ENCODE peak calls at places on chromosomes 12 and 14, in five cellular contexts. S is right lobe of liver, K is activated B cell treated with CpG ODN at 0.5 μM for 24 hours, T is body of pancreas, L is nephron progenitor cell. O is an unnamed sample.

GRCh38 chr12:3275171-3276041 is 198.2 kb downstream of the TSPAN9 start:
- DNase-seq in S (peak; percentile 76), K (peak; percentile 66), T (peak; percentile 74), L (peak; percentile 90), O (peak; percentile 87)

GRCh38 chr14:23801766-23802165 is 151.8 kb upstream of the DHRS4 start:
- DNase-seq in S (no peak), K (no peak), T (no peak), L (no peak), O (no peak)

GRCh38 chr12:6377667-6377994 is 2.3 kb upstream of the SCNN1A start:
- DNase-seq in S (peak; percentile 82), K (no peak), T (peak; percentile 85), L (no peak), O (no peak)

GRCh38 chr12:10771132-10771733 is 31.2 kb downstream of the TAS2R7 start:
- DNase-seq in S (no peak), K (no peak), T (no peak), L (no peak), O (no peak)

GRCh38 chr12:77151030-77151429 is 85.7 kb upstream of the E2F7 start:
- DNase-seq in S (no peak), K (no peak), T (no peak), L (no peak), O (no peak)

GRCh38 chr12:124053855-124054254 is 80.8 kb downstream of the ZNF664 start:
- DNase-seq in S (no peak), K (no peak), T (peak; percentile 19), L (peak; percentile 50), O (peak; percentile 41)

GRCh38 chr12:65450610-65451009 is 172.1 kb downstream of the MSRB3 start:
- DNase-seq in S (no peak), K (no peak), T (no peak), L (no peak), O (no peak)

GRCh38 chr12:116542345-116542950 is 16.7 kb upstream of the MAP1LC3B2 start:
- DNase-seq in S (no peak), K (no peak), T (no peak), L (no peak), O (no peak)

GRCh38 chr12:75975692-75976091 is 55.9 kb downstream of the PHLDA1 start:
- DNase-seq in S (no peak), K (no peak), T (no peak), L (no peak), O (no peak)

GRCh38 chr12:15268927-15269552 is 47.8 kb upstream of the RERG start:
- DNase-seq in S (peak; percentile 48), K (no peak), T (peak; percentile 48), L (peak; percentile 38), O (peak; percentile 10)

GRCh38 chr12:93203361-93203760 is 174.4 kb upstream of the NUDT4 start:
- DNase-seq in S (no peak), K (no peak), T (no peak), L (no peak), O (no peak)

GRCh38 chr14:21090940-21091663 is 7.4 kb downstream of the ZNF219 start:
- DNase-seq in S (no peak), K (no peak), T (no peak), L (no peak), O (no peak)

GRCh38 chr14:105281354-105282097 is 19.3 kb downstream of the BRF1 start:
- DNase-seq in S (no peak), K (no peak), T (peak; percentile 74), L (peak; percentile 38), O (peak; percentile 40)

DNA sequence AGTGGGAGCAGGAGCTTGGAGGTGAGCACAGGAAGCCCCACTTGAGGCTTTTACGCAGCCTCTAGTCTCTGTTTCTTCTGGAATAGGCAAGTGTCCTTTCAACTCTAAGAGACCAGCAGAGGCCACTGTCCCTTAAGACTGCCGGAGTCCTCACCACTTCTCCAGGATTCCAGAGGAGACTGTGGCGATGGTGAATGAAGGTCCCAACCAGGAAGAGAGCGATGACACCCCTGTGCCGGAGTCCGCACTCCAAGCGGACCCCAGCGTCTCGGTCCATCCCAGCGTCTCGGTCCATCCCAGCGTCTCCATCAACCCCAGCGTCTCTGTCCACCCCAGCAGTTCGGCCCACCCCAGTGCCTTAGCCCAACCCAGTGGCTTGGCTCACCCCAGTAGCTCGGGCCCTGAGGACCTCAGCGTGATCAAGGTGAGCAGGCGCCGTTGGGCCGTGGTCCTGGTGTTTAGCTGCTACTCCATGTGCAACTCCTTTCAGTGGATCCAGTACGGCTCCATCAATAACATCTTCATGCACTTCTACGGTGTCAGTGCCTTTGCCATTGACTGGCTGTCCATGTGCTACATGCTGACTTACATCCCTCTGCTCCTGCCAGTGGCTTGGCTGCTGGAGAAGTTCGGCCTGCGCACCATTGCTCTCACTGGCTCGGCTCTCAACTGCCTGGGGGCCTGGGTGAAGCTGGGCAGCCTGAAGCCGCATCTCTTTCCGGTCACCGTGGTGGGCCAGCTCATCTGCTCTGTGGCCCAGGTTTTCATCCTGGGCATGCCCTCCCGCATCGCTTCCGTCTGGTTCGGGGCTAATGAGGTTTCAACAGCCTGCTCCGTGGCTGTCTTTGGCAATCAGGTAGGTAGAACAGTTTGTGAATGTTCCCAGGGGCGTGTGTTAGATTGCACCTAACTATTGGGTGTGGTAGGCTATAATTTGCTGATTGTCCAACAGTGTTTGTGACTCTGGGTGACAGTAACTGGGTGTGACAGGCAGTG is 664 bp downstream of the FLVCR2 start:
- DNase-seq in S (peak; percentile 52), K (no peak), T (peak; percentile 51), L (no peak), O (peak; percentile 6)
- TF ChIP-seq CTCF in S (peak; percentile 25), K (no peak), T (no peak), L (no peak), O (peak; percentile 35)

GRCh38 chr14:65622703-65623102 is 210.2 kb downstream of the FUT8 start:
- DNase-seq in S (no peak), K (no peak), T (no peak), L (no peak), O (no peak)
- TF ChIP-seq CTCF in S (no peak), K (no peak), T (no peak), L (no peak), O (no peak)

DNA sequence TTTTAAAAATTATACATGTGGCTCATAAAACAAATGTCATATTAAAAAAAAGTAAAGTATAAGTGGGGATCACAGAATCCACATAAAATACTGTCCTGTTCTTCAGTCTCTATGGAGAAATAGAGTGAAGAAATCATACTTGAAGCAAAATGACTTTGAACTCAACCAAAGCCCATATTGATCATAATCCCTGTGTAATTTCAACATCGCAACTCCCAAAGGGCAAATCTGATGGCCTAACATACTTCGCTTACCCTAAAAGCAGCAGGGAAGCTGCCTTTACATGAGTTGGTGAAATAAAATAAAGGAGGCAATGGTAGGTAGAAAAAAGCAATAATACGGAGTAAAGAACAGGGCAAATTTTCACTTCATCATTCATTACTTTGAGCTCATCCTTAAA is 101.8 kb downstream of the CEP128 start:
- DNase-seq in S (no peak), K (no peak), T (no peak), L (no peak), O (no peak)
- TF ChIP-seq CTCF in S (no peak), K (no peak), T (no peak), L (no peak), O (no peak)

DNA sequence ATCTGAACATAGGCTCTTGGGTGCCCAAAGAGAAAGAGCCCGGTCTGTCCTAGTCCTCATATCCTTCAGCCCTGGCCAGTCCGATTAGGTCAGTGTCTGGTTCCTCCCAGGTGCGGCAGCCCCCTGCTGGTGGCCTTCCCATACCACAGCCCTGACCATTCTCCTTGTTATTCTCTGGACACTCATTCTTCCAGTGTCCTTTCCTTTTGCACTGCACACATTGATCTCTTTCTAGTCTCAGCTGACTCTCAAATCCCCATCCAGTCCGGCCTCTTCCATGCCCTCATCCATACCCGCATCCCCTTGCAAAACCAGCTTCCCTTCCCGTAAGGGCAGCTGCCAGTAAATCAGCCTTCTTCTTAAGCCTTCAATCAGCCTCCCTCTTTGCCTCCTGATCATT is 1316.3 kb downstream of the TMEM121 start:
- DNase-seq in S (no peak), K (no peak), T (peak; percentile 33), L (no peak), O (no peak)
- TF ChIP-seq CTCF in S (peak; percentile 49), K (no peak), T (no peak), L (no peak), O (no peak)

DNA sequence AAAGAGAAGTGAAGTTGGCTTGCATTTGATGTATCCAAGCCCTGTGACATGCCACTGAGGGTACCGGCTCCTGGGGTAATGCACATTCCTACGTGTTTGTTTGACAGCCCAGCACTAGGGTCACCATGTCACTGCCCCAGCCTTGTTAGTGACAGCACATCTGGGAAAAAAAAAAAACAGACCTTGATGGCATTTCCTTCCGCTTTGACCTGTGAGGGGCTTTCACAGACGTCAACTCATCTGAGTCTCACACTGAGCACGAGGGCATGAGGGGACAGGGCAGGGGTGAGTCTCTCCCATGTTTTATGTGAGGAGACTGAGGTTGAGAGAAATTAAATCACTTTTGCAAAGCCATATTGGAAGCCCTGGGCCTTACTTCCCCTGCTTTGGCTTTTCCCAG is 111.5 kb downstream of the NUAK1 start:
- DNase-seq in S (no peak), K (no peak), T (no peak), L (no peak), O (no peak)
- TF ChIP-seq CTCF in S (no peak), K (no peak), T (no peak), L (no peak), O (no peak)